ENCODE peak calls at places on chromosomes 1 and 21, in seven cellular contexts. One of them, this sample, is unnamed.

GRCh38 chr1:25232866-25233784 is 823 bp upstream of the SYF2 start:
- DNase-seq in iris pigment epithelial cell: peak
- DNase-seq in bronchial epithelial cell: peak
- DNase-seq in stimulated activated naive B cell treated with anti-CD40 and anti-IgM and Interleukin-4, amounts not matched to agents 10 μg/mL and 1 μg/mL and 100 μg/mL, for 72 hours: peak
- DNase-seq in cardiac muscle cell: peak
- DNase-seq in adrenal gland: peak
- DNase-seq in HFFc6: peak
- DNase-seq in this sample: no peak

GRCh38 chr21:29860346-29860745 is 79.5 kb downstream of the GRIK1 start:
- DNase-seq in iris pigment epithelial cell: no peak
- DNase-seq in bronchial epithelial cell: no peak
- DNase-seq in stimulated activated naive B cell treated with anti-CD40 and anti-IgM and Interleukin-4, amounts not matched to agents 10 μg/mL and 1 μg/mL and 100 μg/mL, for 72 hours: no peak
- DNase-seq in cardiac muscle cell: no peak
- DNase-seq in adrenal gland: no peak
- DNase-seq in HFFc6: no peak
- DNase-seq in this sample: no peak

GRCh38 chr1:229058111-229058551 is 212.8 kb upstream of the RAB4A start:
- DNase-seq in iris pigment epithelial cell: no peak
- DNase-seq in bronchial epithelial cell: peak
- DNase-seq in stimulated activated naive B cell treated with anti-CD40 and anti-IgM and Interleukin-4, amounts not matched to agents 10 μg/mL and 1 μg/mL and 100 μg/mL, for 72 hours: no peak
- DNase-seq in cardiac muscle cell: no peak
- DNase-seq in adrenal gland: no peak
- DNase-seq in HFFc6: no peak
- DNase-seq in this sample: no peak

GRCh38 chr1:72649974-72650373 is 367.6 kb upstream of the NEGR1 start:
- DNase-seq in iris pigment epithelial cell: peak
- DNase-seq in bronchial epithelial cell: no peak
- DNase-seq in stimulated activated naive B cell treated with anti-CD40 and anti-IgM and Interleukin-4, amounts not matched to agents 10 μg/mL and 1 μg/mL and 100 μg/mL, for 72 hours: no peak
- DNase-seq in cardiac muscle cell: no peak
- DNase-seq in adrenal gland: no peak
- DNase-seq in HFFc6: peak
- DNase-seq in this sample: no peak

GRCh38 chr1:178960781-178961180 is 64.9 kb upstream of the FAM20B start:
- DNase-seq in iris pigment epithelial cell: no peak
- DNase-seq in bronchial epithelial cell: no peak
- DNase-seq in stimulated activated naive B cell treated with anti-CD40 and anti-IgM and Interleukin-4, amounts not matched to agents 10 μg/mL and 1 μg/mL and 100 μg/mL, for 72 hours: no peak
- DNase-seq in cardiac muscle cell: no peak
- DNase-seq in adrenal gland: no peak
- DNase-seq in HFFc6: no peak
- DNase-seq in this sample: no peak

GRCh38 chr1:86062458-86062857 is 94.1 kb downstream of the COL24A1 start:
- DNase-seq in iris pigment epithelial cell: peak
- DNase-seq in bronchial epithelial cell: no peak
- DNase-seq in stimulated activated naive B cell treated with anti-CD40 and anti-IgM and Interleukin-4, amounts not matched to agents 10 μg/mL and 1 μg/mL and 100 μg/mL, for 72 hours: no peak
- DNase-seq in cardiac muscle cell: no peak
- DNase-seq in adrenal gland: no peak
- DNase-seq in HFFc6: no peak
- DNase-seq in this sample: no peak

GRCh38 chr21:17527240-17527639 is 14.4 kb downstream of the CXADR start:
- DNase-seq in iris pigment epithelial cell: peak
- DNase-seq in bronchial epithelial cell: peak
- DNase-seq in stimulated activated naive B cell treated with anti-CD40 and anti-IgM and Interleukin-4, amounts not matched to agents 10 μg/mL and 1 μg/mL and 100 μg/mL, for 72 hours: no peak
- DNase-seq in cardiac muscle cell: no peak
- DNase-seq in adrenal gland: peak
- DNase-seq in HFFc6: peak
- DNase-seq in this sample: no peak

GRCh38 chr1:116847688-116848531 is 61.8 kb upstream of the PTGFRN start:
- DNase-seq in iris pigment epithelial cell: peak
- DNase-seq in bronchial epithelial cell: peak
- DNase-seq in stimulated activated naive B cell treated with anti-CD40 and anti-IgM and Interleukin-4, amounts not matched to agents 10 μg/mL and 1 μg/mL and 100 μg/mL, for 72 hours: no peak
- DNase-seq in cardiac muscle cell: no peak
- DNase-seq in adrenal gland: no peak
- DNase-seq in HFFc6: peak
- DNase-seq in this sample: no peak

GRCh38 chr1:224564491-224565084 is 51.5 kb upstream of the CNIH3 start:
- DNase-seq in iris pigment epithelial cell: no peak
- DNase-seq in bronchial epithelial cell: no peak
- DNase-seq in stimulated activated naive B cell treated with anti-CD40 and anti-IgM and Interleukin-4, amounts not matched to agents 10 μg/mL and 1 μg/mL and 100 μg/mL, for 72 hours: no peak
- DNase-seq in cardiac muscle cell: no peak
- DNase-seq in adrenal gland: no peak
- DNase-seq in HFFc6: no peak
- DNase-seq in this sample: no peak

GRCh38 chr1:67134692-67135091 is at the start of gene C1orf141:
- DNase-seq in iris pigment epithelial cell: peak
- DNase-seq in bronchial epithelial cell: no peak
- DNase-seq in stimulated activated naive B cell treated with anti-CD40 and anti-IgM and Interleukin-4, amounts not matched to agents 10 μg/mL and 1 μg/mL and 100 μg/mL, for 72 hours: no peak
- DNase-seq in cardiac muscle cell: peak
- DNase-seq in adrenal gland: peak
- DNase-seq in HFFc6: no peak
- DNase-seq in this sample: no peak

GRCh38 chr1:10622896-10623295 is 148.1 kb downstream of the PEX14 start:
- DNase-seq in iris pigment epithelial cell: no peak
- DNase-seq in bronchial epithelial cell: no peak
- DNase-seq in stimulated activated naive B cell treated with anti-CD40 and anti-IgM and Interleukin-4, amounts not matched to agents 10 μg/mL and 1 μg/mL and 100 μg/mL, for 72 hours: no peak
- DNase-seq in cardiac muscle cell: no peak
- DNase-seq in adrenal gland: no peak
- DNase-seq in HFFc6: no peak
- DNase-seq in this sample: no peak

This sample was measured in T-helper 1 cell.